ENCODE peak calls at places on chromosomes 4 and X, in seven cellular contexts. R, Y, B, G, W, D and X are unnamed samples.

GRCh38 chr4:69782651-69783310 is 22.4 kb upstream of the SULT1B1 start:
- DNase-seq in R (no peak), Y (no peak), B (no peak), G (no peak), W (no peak), D (no peak), X (no peak)

GRCh38 chr4:111066447-111066846 is 443.6 kb upstream of the PITX2 start:
- DNase-seq in R (no peak), Y (peak; percentile 36), B (no peak), G (peak; percentile 63), W (no peak), D (no peak), X (no peak)

GRCh38 chr4:46388860-46389259 is 1.1 kb downstream of the GABRA2 start:
- DNase-seq in R (peak; percentile 43), Y (peak; percentile 59), B (no peak), G (no peak), W (no peak), D (no peak), X (no peak)

GRCh38 chr4:55742655-55743191 is 76.9 kb upstream of the EXOC1L start:
- DNase-seq in R (no peak), Y (peak; percentile 85), B (no peak), G (peak; percentile 59), W (peak; percentile 8), D (no peak), X (no peak)

GRCh38 chr4:41561241-41561640 is 23.3 kb downstream of the LIMCH1 start:
- DNase-seq in R (no peak), Y (no peak), B (no peak), G (no peak), W (no peak), D (no peak), X (no peak)

GRCh38 chrX:137025930-137026329 is 7.9 kb downstream of the GPR101 start:
- DNase-seq in R (no peak), Y (no peak), B (no peak), G (no peak), W (no peak), D (no peak), X (peak; percentile 37)

GRCh38 chrX:97897998-97898397 is 1014.3 kb downstream of the RPA4 start:
- DNase-seq in R (no peak), Y (no peak), B (no peak), G (no peak), W (no peak), D (no peak), X (no peak)

GRCh38 chrX:116801943-116802342 is 339.2 kb upstream of the CT83 start:
- DNase-seq in R (no peak), Y (no peak), B (no peak), G (no peak), W (no peak), D (no peak), X (no peak)

GRCh38 chr4:1899149-1900086 is 28.2 kb downstream of the NSD2 start:
- DNase-seq in R (peak; percentile 82), Y (peak; percentile 85), B (peak; percentile 88), G (peak; percentile 78), W (peak; percentile 74), D (peak; percentile 64), X (peak; percentile 86)

GRCh38 chr4:102809190-102809589 is 18.2 kb downstream of the UBE2D3 start:
- DNase-seq in R (no peak), Y (no peak), B (no peak), G (no peak), W (no peak), D (no peak), X (no peak)

GRCh38 chr4:76690091-76690905 is 207.6 kb downstream of the SOWAHB start:
- DNase-seq in R (no peak), Y (peak; percentile 53), B (no peak), G (peak; percentile 24), W (no peak), D (peak; percentile 48), X (peak; percentile 51)

GRCh38 chr4:76616526-76616925 is 181.5 kb downstream of the SHROOM3 start:
- DNase-seq in R (no peak), Y (no peak), B (no peak), G (no peak), W (no peak), D (no peak), X (no peak)

GRCh38 chrX:22325091-22325490 is 52.4 kb downstream of the CBLL2 start:
- DNase-seq in R (no peak), Y (peak; percentile 49), B (no peak), G (peak; percentile 59), W (no peak), D (no peak), X (no peak)

GRCh38 chrX:139932077-139932900 is 564 bp downstream of the ATP11C start:
- DNase-seq in R (no peak), Y (peak; percentile 37), B (no peak), G (peak; percentile 26), W (no peak), D (peak; percentile 24), X (no peak)

GRCh38 chr4:24801136-24801855 is 5.9 kb downstream of the SOD3 start:
- DNase-seq in R (peak; percentile 43), Y (no peak), B (no peak), G (no peak), W (no peak), D (no peak), X (no peak)
- H3K9ac ChIP-seq in R (no peak overlapping the region), Y (peak overlapping the region; percentile 78), B (no peak overlapping the region), G (no peak overlapping the region), W (no peak overlapping the region), D (no peak overlapping the region), X (no peak overlapping the region)

GRCh38 chrX:112736310-112736709 is 56.6 kb upstream of the LHFPL1 start:
- DNase-seq in R (no peak), Y (no peak), B (no peak), G (no peak), W (no peak), D (no peak), X (peak; percentile 42)
- H3K79me1 ChIP-seq in R (no peaks in the 10 kb centered on the region), Y (no peaks in the 10 kb centered on the region), B (no peaks in the 10 kb centered on the region), G (no peaks in the 10 kb centered on the region), W (no peaks in the 10 kb centered on the region), D (peaks cover under 1% of the 10 kb centered on the region), X (no peaks in the 10 kb centered on the region)

GRCh38 chr4:18593297-18594002 is 571.9 kb upstream of the LCORL start:
- DNase-seq in R (peak; percentile 56), Y (peak; percentile 73), B (peak; percentile 70), G (peak; percentile 74), W (peak; percentile 87), D (peak; percentile 42), X (peak; percentile 82)
- H3K4me2 ChIP-seq in R (peak overlapping the region; percentile 47), Y (peak overlapping the region; percentile 46), B (peak overlapping the region; percentile 46), G (peak overlapping the region; percentile 81), W (no peak overlapping the region), D (no peak overlapping the region), X (no peak overlapping the region)

GRCh38 chrX:13029341-13029740 is 15.1 kb downstream of the FAM9C start:
- DNase-seq in R (no peak), Y (peak; percentile 41), B (peak; percentile 53), G (peak; percentile 43), W (no peak), D (no peak), X (peak; percentile 81)
- H3K9ac ChIP-seq in R (no peak overlapping the region), Y (peak overlapping the region; percentile 54), B (no peak overlapping the region), G (no peak overlapping the region), W (no peak overlapping the region), D (no peak overlapping the region), X (peak overlapping the region; percentile 29)

DNA sequence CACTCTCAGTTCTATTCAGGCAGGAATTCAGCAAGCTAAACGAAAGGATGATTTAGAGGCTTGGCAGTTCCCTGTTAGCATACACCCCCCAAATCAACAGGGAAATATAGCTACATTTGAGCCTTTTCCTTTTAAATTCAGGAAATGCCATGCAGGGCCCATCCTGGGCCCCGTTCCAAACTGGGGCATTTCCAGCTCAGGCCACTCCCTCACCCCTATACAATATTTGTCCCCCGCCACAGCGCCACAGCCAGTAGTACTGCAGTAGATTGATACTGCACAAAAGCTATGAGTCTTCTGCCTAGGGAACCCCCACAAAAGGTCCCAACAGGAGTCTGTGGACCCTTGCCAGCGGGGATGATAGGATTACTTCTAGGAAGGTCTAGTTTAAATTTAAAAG is 102.0 kb upstream of the MAPK10 start:
- DNase-seq in R (no peak), Y (no peak), B (no peak), G (no peak), W (no peak), D (no peak), X (no peak)
- H3K79me1 ChIP-seq in R (no peaks in the 10 kb centered on the region), Y (no peaks in the 10 kb centered on the region), B (no peaks in the 10 kb centered on the region), G (no peaks in the 10 kb centered on the region), W (no peaks in the 10 kb centered on the region), D (no peaks in the 10 kb centered on the region), X (no peaks in the 10 kb centered on the region)

GRCh38 chrX:70026851-70027200 is 22.9 kb downstream of the AWAT2 start:
- DNase-seq in R (no peak), Y (no peak), B (no peak), G (no peak), W (no peak), D (no peak), X (no peak)

GRCh38 chrX:70029790-70030189 is 19.9 kb downstream of the AWAT2 start:
- DNase-seq in R (no peak), Y (no peak), B (no peak), G (no peak), W (no peak), D (no peak), X (peak; percentile 38)

GRCh38 chrX:70022608-70023007 is 27.1 kb downstream of the AWAT2 start:
- DNase-seq in R (no peak), Y (no peak), B (no peak), G (no peak), W (no peak), D (no peak), X (no peak)

GRCh38 chrX:70025464-70025863 is 24.3 kb downstream of the AWAT2 start:
- DNase-seq in R (no peak), Y (no peak), B (no peak), G (peak; percentile 16), W (no peak), D (no peak), X (no peak)

GRCh38 chrX:70026112-70026850 is 23.5 kb downstream of the AWAT2 start:
- DNase-seq in R (no peak), Y (peak; percentile 0), B (no peak), G (peak; percentile 5), W (no peak), D (no peak), X (no peak)
- H3K4me2 ChIP-seq in R (no peak overlapping the region), Y (no peak overlapping the region), B (no peak overlapping the region), G (no peak overlapping the region), W (no peak overlapping the region), D (no peak overlapping the region), X (no peak overlapping the region)

GRCh38 chr4:140243345-140243753 is 89.4 kb upstream of the MAML3 start:
- DNase-seq in R (no peak), Y (no peak), B (no peak), G (no peak), W (no peak), D (no peak), X (no peak)
- H3K9ac ChIP-seq in R (no peak overlapping the region), Y (no peak overlapping the region), B (no peak overlapping the region), G (no peak overlapping the region), W (no peak overlapping the region), D (no peak overlapping the region), X (peak overlapping the region; percentile 6)